ENCODE peak calls at places on chromosomes 7 and 10, in nine cellular contexts. R is left ventricle myocardium superior; J is activated T-cell treated with anti-CD3 and anti-CD28 coated beads, Interleukin-2, amount 50 U/mL, for 4 hours; F is CD4-positive, CD25-positive, alpha-beta regulatory T cell; W is right cardiac atrium; L is sciatic nerve; H is gastrocnemius medialis; D is omental fat pad; N is mucosa of descending colon. B is an unnamed sample.

GRCh38 chr10:121516483-121516882 is 81.8 kb downstream of the FGFR2 start:
- ATAC-seq in R (no peak), J (peak; percentile 66), F (peak; percentile 12), W (no peak), L (no peak), H (no peak), D (no peak), N (no peak), B (no peak)

GRCh38 chr7:130421685-130422084 is 19.1 kb downstream of the CEP41 start:
- ATAC-seq in R (no peak), J (peak; percentile 62), F (no peak), W (no peak), L (peak; percentile 80), H (no peak), D (no peak), N (no peak), B (no peak)

GRCh38 chr10:98420786-98421185 is 5.8 kb upstream of the PYROXD2 start:
- ATAC-seq in R (peak; percentile 81), J (no peak), F (no peak), W (no peak), L (no peak), H (no peak), D (no peak), N (no peak), B (no peak)

GRCh38 chr10:91185239-91185875 is 35.1 kb upstream of the PCGF5 start:
- ATAC-seq in R (peak; percentile 74), J (no peak), F (no peak), W (peak; percentile 74), L (no peak), H (no peak), D (no peak), N (peak; percentile 22), B (peak; percentile 41)

GRCh38 chr10:113177163-113177935 is 227.3 kb downstream of the TCF7L2 start:
- ATAC-seq in R (peak; percentile 68), J (no peak), F (no peak), W (peak; percentile 70), L (peak; percentile 86), H (no peak), D (no peak), N (no peak), B (no peak)

GRCh38 chr10:121832647-121833046 is 95.2 kb downstream of the ATE1 start:
- ATAC-seq in R (no peak), J (no peak), F (no peak), W (no peak), L (no peak), H (no peak), D (no peak), N (no peak), B (no peak)

GRCh38 chr7:19772858-19773337 is 519 bp downstream of the TMEM196 start:
- ATAC-seq in R (no peak), J (peak; percentile 18), F (no peak), W (peak; percentile 50), L (peak; percentile 52), H (no peak), D (peak; percentile 91), N (peak; percentile 15), B (peak; percentile 46)

GRCh38 chr10:1068362-1069361 is 12.5 kb downstream of the WDR37 start:
- ATAC-seq in R (no peak), J (no peak), F (no peak), W (no peak), L (no peak), H (no peak), D (no peak), N (peak; percentile 90), B (no peak)

GRCh38 chr10:14653271-14654161 is 121.2 kb downstream of the FAM107B start:
- ATAC-seq in R (peak; percentile 59), J (peak; percentile 5), F (no peak), W (peak; percentile 91), L (peak; percentile 92), H (no peak), D (peak; percentile 80), N (peak; percentile 81), B (peak; percentile 41)

GRCh38 chr10:24617771-24618396 is 105.8 kb downstream of the ARHGAP21 start:
- ATAC-seq in R (peak; percentile 74), J (no peak), F (no peak), W (peak; percentile 45), L (peak; percentile 59), H (peak; percentile 44), D (no peak), N (peak; percentile 77), B (peak; percentile 61)

GRCh38 chr10:117511601-117512390 is 30.8 kb upstream of the EMX2 start:
- ATAC-seq in R (no peak), J (no peak), F (no peak), W (no peak), L (no peak), H (no peak), D (no peak), N (no peak), B (no peak)

GRCh38 chr7:1395211-1396070 is 63.8 kb downstream of the MICALL2 start:
- ATAC-seq in R (no peak), J (no peak), F (no peak), W (no peak), L (no peak), H (no peak), D (no peak), N (no peak), B (no peak)

GRCh38 chr7:122442929-122443328 is 138.4 kb upstream of the FEZF1 start:
- ATAC-seq in R (no peak), J (no peak), F (no peak), W (no peak), L (no peak), H (no peak), D (no peak), N (no peak), B (no peak)

GRCh38 chr7:110317699-110318265 is 773.1 kb upstream of the LRRN3 start:
- ATAC-seq in R (no peak), J (no peak), F (no peak), W (no peak), L (no peak), H (no peak), D (no peak), N (no peak), B (no peak)

GRCh38 chr10:34147641-34148040 is 667.5 kb downstream of the PARD3 start:
- ATAC-seq in R (no peak), J (no peak), F (no peak), W (no peak), L (no peak), H (no peak), D (no peak), N (no peak), B (no peak)

GRCh38 chr7:74466196-74466813 is 12.6 kb downstream of the GTF2IRD1 start:
- ATAC-seq in R (peak; percentile 83), J (no peak), F (no peak), W (peak; percentile 78), L (peak; percentile 61), H (peak; percentile 76), D (no peak), N (peak; percentile 75), B (peak; percentile 77)

GRCh38 chr7:157021071-157021891 is 10.8 kb upstream of the MNX1 start:
- ATAC-seq in R (no peak), J (peak; percentile 38), F (no peak), W (no peak), L (no peak), H (no peak), D (no peak), N (peak; percentile 62), B (no peak)

GRCh38 chr10:23198940-23199767 is 7.0 kb downstream of the PTF1A start:
- ATAC-seq in R (no peak), J (no peak), F (no peak), W (no peak), L (no peak), H (no peak), D (no peak), N (no peak), B (no peak)

GRCh38 chr7:92731327-92732063 is 104.9 kb downstream of the CDK6 start:
- ATAC-seq in R (peak; percentile 63), J (peak; percentile 74), F (no peak), W (no peak), L (peak; percentile 65), H (no peak), D (no peak), N (no peak), B (peak; percentile 31)